ENCODE peak calls at places on chromosomes 2 and 18, in six cellular contexts. T, C, I, P, J and O are unnamed samples.

GRCh38 chr2:147636888-147637270 is 207.9 kb upstream of the ACVR2A start:
- DNase-seq in I (no peak), C (no peak), P (no peak), J (no peak), T (no peak), O (no peak)

GRCh38 chr2:127017548-127017947 is 89.4 kb downstream of the BIN1 start:
- DNase-seq in I (no peak), P (no peak), T (no peak), J (no peak), C (no peak), O (no peak)

GRCh38 chr2:230054079-230054478 is 14.6 kb downstream of the SLC16A14 start:
- DNase-seq in C (no peak), T (peak), I (no peak), J (no peak), P (no peak), O (no peak)

GRCh38 chr2:161100216-161100615 is 60.0 kb upstream of the TANK start:
- DNase-seq in T (no peak), P (no peak), I (no peak), C (no peak), J (no peak), O (no peak)

GRCh38 chr2:136058951-136059530 is 58.9 kb downstream of the CXCR4 start:
- DNase-seq in C (no peak), P (no peak), I (no peak), T (no peak), J (no peak), O (no peak)

GRCh38 chr2:76281176-76281841 is 570.6 kb upstream of the GCFC2 start:
- DNase-seq in T (no peak), C (no peak), J (no peak), P (no peak), I (no peak), O (no peak)

GRCh38 chr2:239319261-239319661 is 81.6 kb downstream of the HDAC4 start:
- DNase-seq in I (no peak), C (no peak), J (peak), P (peak), T (peak), O (no peak)

GRCh38 chr2:233460726-233461431 is 105.7 kb downstream of the USP40 start:
- DNase-seq in J (no peak), T (no peak), C (no peak), P (peak), I (no peak), O (no peak)

GRCh38 chr2:99430614-99431258 is 59.1 kb downstream of the REV1 start:
- DNase-seq in J (no peak), C (no peak), T (peak), I (no peak), P (no peak), O (no peak)

GRCh38 chr2:59458862-59459261 is 1094.6 kb downstream of the BCL11A start:
- DNase-seq in J (no peak), C (no peak), T (no peak), P (no peak), I (no peak), O (no peak)

GRCh38 chr18:79321625-79322024 is 74.1 kb upstream of the NFATC1 start:
- DNase-seq in C (no peak), P (no peak), J (no peak), T (peak), I (no peak), O (no peak)

GRCh38 chr2:58604096-58604495 is 363.0 kb upstream of the FANCL start:
- DNase-seq in C (no peak), I (no peak), P (no peak), T (no peak), J (no peak), O (no peak)

GRCh38 chr2:177275671-177276070 is 11.1 kb upstream of the NFE2L2 start:
- DNase-seq in C (no peak), J (no peak), I (no peak), T (peak), P (no peak), O (no peak)

GRCh38 chr18:76471593-76471992 is 23.4 kb downstream of the ZNF516 start:
- DNase-seq in C (no peak), T (no peak), P (no peak), J (no peak), I (no peak), O (no peak)

GRCh38 chr18:36672437-36673344 is 156.1 kb downstream of the TPGS2 start:
- DNase-seq in T (peak), J (peak), I (no peak), C (no peak), P (no peak), O (no peak)

GRCh38 chr2:10097352-10098148 is 17.3 kb upstream of the CYS1 start:
- DNase-seq in C (peak), I (peak), P (peak), T (peak), J (peak), O (peak)

GRCh38 chr2:168798076-168798887 is 4.2 kb upstream of the NOSTRIN start:
- DNase-seq in I (no peak), P (no peak), T (peak), C (no peak), J (no peak), O (no peak)

GRCh38 chr2:144603334-144603733 is 83.4 kb upstream of the ZEB2 start:
- DNase-seq in P (no peak), T (no peak), I (no peak), J (no peak), C (no peak), O (no peak)

GRCh38 chr18:46946656-46947282 is 29.4 kb downstream of the KATNAL2 start:
- DNase-seq in I (no peak), J (peak), C (peak), T (peak), P (peak), O (peak)

GRCh38 chr2:98716786-98717185 is 14.1 kb downstream of the MGAT4A start:
- DNase-seq in T (no peak), I (no peak), P (no peak), C (no peak), J (no peak), O (no peak)

GRCh38 chr2:179613701-179614100 is 247.7 kb downstream of the ZNF385B start:
- DNase-seq in P (no peak), C (no peak), J (no peak), I (no peak), T (peak), O (no peak)

GRCh38 chr2:216121255-216121654 is 12.1 kb downstream of the XRCC5 start:
- DNase-seq in P (no peak), C (no peak), T (no peak), I (no peak), J (no peak), O (no peak)

GRCh38 chr18:32958746-32959145 is 185.9 kb upstream of the KLHL14 start:
- DNase-seq in J (no peak), C (no peak), I (no peak), T (no peak), P (no peak), O (no peak)

GRCh38 chr18:32956591-32957310 is 183.9 kb upstream of the KLHL14 start:
- DNase-seq in J (no peak), C (no peak), I (peak), P (no peak), T (peak), O (no peak)
- TF ChIP-seq CTCF in J (no peak), C (no peak), I (peak), P (no peak), T (peak), O (no peak)

GRCh38 chr18:12046751-12047335 is 46.8 kb upstream of the ANKRD62 start:
- DNase-seq in J (no peak), P (no peak), T (no peak), C (no peak), I (no peak), O (no peak)
- TF ChIP-seq CTCF in J (no peak), P (no peak), T (peak), C (no peak), I (peak), O (no peak)

GRCh38 chr2:24827321-24828261 is 34.4 kb downstream of the CENPO start:
- DNase-seq in T (peak), C (peak), P (peak), I (peak), J (peak), O (peak)

GRCh38 chr2:24828641-24829040 is 35.4 kb downstream of the CENPO start:
- DNase-seq in J (peak), I (no peak), T (no peak), P (peak), C (no peak), O (no peak)

GRCh38 chr2:24824071-24824588 is 30.9 kb downstream of the CENPO start:
- DNase-seq in I (no peak), J (peak), C (no peak), P (peak), T (no peak), O (no peak)

GRCh38 chr2:24824966-24825882 is 32.0 kb downstream of the CENPO start:
- DNase-seq in C (no peak), P (peak), T (no peak), J (peak), I (no peak), O (no peak)

DNA sequence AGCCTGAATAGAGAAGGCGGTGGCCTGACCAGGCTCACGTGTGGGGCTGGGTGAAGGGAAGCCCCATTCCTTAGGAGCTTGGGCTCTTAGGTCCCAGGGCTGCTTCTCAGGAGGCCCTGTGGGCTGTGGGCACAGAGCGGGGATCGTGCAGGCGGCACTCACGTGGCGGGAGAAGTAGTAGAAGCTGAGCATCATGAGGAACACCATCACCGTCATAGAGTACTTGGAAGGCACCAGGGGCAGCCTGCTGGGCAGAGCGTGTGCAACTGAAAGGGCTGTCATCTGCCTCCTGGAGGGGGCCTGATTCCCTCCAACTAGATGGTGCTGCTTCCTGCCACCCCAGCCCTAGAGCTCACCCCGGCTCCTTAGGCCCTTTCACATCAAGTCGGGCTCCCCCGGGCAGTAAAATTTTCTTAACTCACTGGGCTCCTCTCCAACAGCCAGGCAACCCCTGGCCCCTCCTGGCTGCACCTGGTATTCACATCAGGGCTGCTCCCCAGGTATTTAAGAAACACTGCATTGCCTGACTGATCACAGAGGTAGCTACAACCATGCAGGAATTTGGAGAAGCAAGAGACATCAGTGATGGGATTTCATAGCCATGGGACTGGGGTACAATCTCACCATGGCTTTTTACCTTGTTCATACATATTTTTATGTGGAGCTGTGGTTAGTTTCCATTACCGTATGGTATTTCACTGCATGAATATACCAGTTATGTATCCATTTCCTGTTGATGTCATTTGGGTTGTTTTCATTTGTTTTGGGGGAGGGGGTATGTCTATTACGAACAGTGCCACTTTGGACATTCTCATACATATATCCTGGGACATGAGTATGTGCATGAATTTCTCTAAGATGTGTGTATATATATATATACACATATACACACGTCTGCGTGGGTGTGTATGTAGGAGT is 32.9 kb downstream of the CENPO start:
- DNase-seq in T (peak), J (peak), I (no peak), P (peak), C (no peak), O (no peak)
- TF ChIP-seq CTCF in T (peak), J (no peak), I (no peak), P (no peak), C (no peak), O (no peak)

DNA sequence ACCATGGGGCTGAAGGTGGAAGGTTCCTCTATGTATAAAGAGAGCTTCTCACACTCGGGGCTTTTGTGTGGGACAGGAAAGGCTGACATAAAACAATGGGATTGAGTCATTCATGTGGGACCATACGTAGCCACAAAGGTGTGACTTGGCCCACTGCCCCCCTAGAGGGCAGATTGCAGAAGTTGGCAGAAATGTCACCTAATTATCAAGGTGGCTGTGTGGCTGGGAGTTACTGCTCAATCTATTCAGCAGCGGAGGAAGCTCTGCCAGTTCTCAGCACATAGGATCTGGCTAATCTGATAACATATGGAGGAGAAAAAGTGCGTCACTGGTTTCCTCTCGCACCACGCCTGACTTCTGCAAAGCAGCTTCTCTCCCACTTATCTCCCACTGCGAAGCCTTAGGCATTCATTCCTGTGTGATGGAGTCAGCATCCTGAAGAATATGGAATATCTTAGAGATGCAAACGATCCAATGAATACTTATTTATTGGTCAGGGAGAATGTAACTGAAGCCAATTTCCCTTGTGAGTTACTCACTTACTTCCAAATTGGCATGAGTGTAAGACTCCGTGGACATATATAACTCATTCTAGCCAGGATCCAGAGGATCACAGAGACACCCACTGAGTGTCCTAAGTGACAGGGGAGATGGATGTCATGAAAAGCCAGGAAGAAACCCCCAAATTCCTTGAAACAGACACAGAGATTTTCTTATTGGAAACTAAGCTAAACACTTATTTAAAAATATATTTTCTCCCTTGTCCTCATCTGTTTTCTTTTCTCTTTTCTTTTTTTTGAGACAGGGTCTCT is 344.8 kb downstream of the TGIF1 start:
- DNase-seq in C (no peak), I (no peak), P (no peak), J (no peak), T (peak), O (no peak)
- TF ChIP-seq CTCF in C (no peak), I (no peak), P (no peak), J (no peak), T (no peak), O (no peak)